ENCODE peak calls at places on chromosomes 2 and 18, in six cellular contexts. I is K562, K is HCT116, O is HepG2, A is GM12878, S is GM23338. U is an unnamed sample.

GRCh38 chr2:96092896-96093295 is 23.5 kb downstream of the ADRA2B start:
- DNase-seq in O (no peak), K (no peak), A (no peak), S (no peak), I (no peak), U (no peak)

GRCh38 chr18:74197705-74198341 is 49.5 kb downstream of the TIMM21 start:
- DNase-seq in I (no peak), A (no peak), O (no peak), K (no peak), S (peak; percentile 24), U (no peak)

GRCh38 chr2:201408931-201409330 is 42.3 kb downstream of the TRAK2 start:
- DNase-seq in I (no peak), A (no peak), O (no peak), K (no peak), S (no peak), U (no peak)

GRCh38 chr2:54957321-54957999 is 92.8 kb downstream of the RTN4 start:
- DNase-seq in A (no peak), O (no peak), K (no peak), I (peak; percentile 38), S (peak; percentile 71), U (no peak)

GRCh38 chr2:46998551-46998950 is 82.9 kb upstream of the MCFD2 start:
- DNase-seq in O (no peak), S (no peak), K (no peak), I (no peak), A (no peak), U (no peak)

GRCh38 chr2:42558827-42559226 is 9.6 kb upstream of the MTA3 start:
- DNase-seq in K (peak; percentile 3), I (no peak), O (peak; percentile 54), S (no peak), A (no peak), U (no peak)

GRCh38 chr18:44967599-44967998 is 286.9 kb downstream of the SETBP1 start:
- DNase-seq in O (no peak), A (no peak), K (no peak), S (no peak), I (no peak), U (no peak)

GRCh38 chr18:42274488-42275137 is 319.6 kb downstream of the PIK3C3 start:
- DNase-seq in S (peak; percentile 55), K (no peak), I (no peak), O (peak; percentile 62), A (no peak), U (no peak)

GRCh38 chr18:65990174-65990690 is 239.4 kb downstream of the CDH7 start:
- DNase-seq in S (no peak), I (no peak), O (no peak), K (no peak), A (no peak), U (no peak)

GRCh38 chr2:172554352-172555271 is 1.3 kb upstream of the PDK1 start:
- DNase-seq in A (no peak), I (no peak), K (no peak), S (no peak), O (no peak), U (no peak)

GRCh38 chr2:203934711-203935438 is 1.7 kb upstream of the ICOS start:
- DNase-seq in S (no peak), A (no peak), O (no peak), I (no peak), K (no peak), U (no peak)

GRCh38 chr2:141676139-141676538 is 454.7 kb downstream of the LRP1B start:
- DNase-seq in A (no peak), O (no peak), S (no peak), K (no peak), I (no peak), U (no peak)

GRCh38 chr18:66872277-66872676 is 268.4 kb upstream of the CDH19 start:
- DNase-seq in A (no peak), S (peak; percentile 16), K (no peak), O (no peak), I (no peak), U (no peak)

GRCh38 chr2:234512884-234513669 is 16.2 kb upstream of the ARL4C start:
- DNase-seq in O (no peak), S (no peak), K (no peak), A (no peak), I (peak; percentile 38), U (no peak)

GRCh38 chr2:39511219-39511785 is 74.2 kb upstream of the MAP4K3 start:
- DNase-seq in A (no peak), K (no peak), S (no peak), I (no peak), O (no peak), U (no peak)

GRCh38 chr2:101152195-101153076 is 1.3 kb upstream of the TBC1D8 start:
- DNase-seq in I (no peak), A (peak; percentile 44), S (peak; percentile 76), K (peak; percentile 40), O (peak; percentile 85), U (no peak)

GRCh38 chr2:150060341-150060740 is 427.1 kb downstream of the RND3 start:
- DNase-seq in A (no peak), S (peak; percentile 68), I (no peak), K (no peak), O (no peak), U (no peak)

GRCh38 chr2:178886006-178886405 is 78.8 kb upstream of the TTN start:
- DNase-seq in K (no peak), S (peak; percentile 18), O (no peak), A (no peak), I (no peak), U (no peak)

GRCh38 chr2:114769110-114769509 is 326.7 kb downstream of the DPP10 start:
- DNase-seq in S (peak; percentile 15), K (no peak), O (no peak), A (no peak), I (no peak), U (no peak)

GRCh38 chr2:38496927-38497669 is 105.6 kb downstream of the HNRNPLL start:
- DNase-seq in I (no peak), O (peak; percentile 97), S (no peak), A (no peak), K (no peak), U (no peak)

GRCh38 chr2:45591073-45591472 is 20.0 kb downstream of the SRBD1 start:
- DNase-seq in O (no peak), A (no peak), I (no peak), S (no peak), K (no peak), U (no peak)

GRCh38 chr2:224284134-224284946 is 117.6 kb downstream of the FAM124B start:
- DNase-seq in I (peak; percentile 11), K (peak; percentile 61), O (peak; percentile 73), S (peak; percentile 63), A (no peak), U (no peak)

GRCh38 chr18:47404845-47405244 is 153.4 kb upstream of the SKOR2 start:
- DNase-seq in S (no peak), I (no peak), K (no peak), A (no peak), O (no peak), U (no peak)

GRCh38 chr2:84880645-84881521 is at the start of gene TRABD2A:
- DNase-seq in O (no peak), A (no peak), I (peak; percentile 60), S (peak; percentile 81), K (no peak), U (peak; percentile 41)

GRCh38 chr18:6031004-6031403 is 135.7 kb upstream of the TMEM200C start:
- DNase-seq in S (no peak), A (no peak), I (no peak), K (no peak), O (no peak), U (no peak)

GRCh38 chr2:39494784-39495251 is 57.7 kb upstream of the MAP4K3 start:
- DNase-seq in K (no peak), S (peak; percentile 51), O (no peak), A (peak; percentile 66), I (no peak), U (no peak)

GRCh38 chr2:204681412-204681811 is 136.1 kb downstream of the PARD3B start:
- DNase-seq in I (no peak), S (no peak), O (no peak), K (no peak), A (no peak), U (no peak)

DNA sequence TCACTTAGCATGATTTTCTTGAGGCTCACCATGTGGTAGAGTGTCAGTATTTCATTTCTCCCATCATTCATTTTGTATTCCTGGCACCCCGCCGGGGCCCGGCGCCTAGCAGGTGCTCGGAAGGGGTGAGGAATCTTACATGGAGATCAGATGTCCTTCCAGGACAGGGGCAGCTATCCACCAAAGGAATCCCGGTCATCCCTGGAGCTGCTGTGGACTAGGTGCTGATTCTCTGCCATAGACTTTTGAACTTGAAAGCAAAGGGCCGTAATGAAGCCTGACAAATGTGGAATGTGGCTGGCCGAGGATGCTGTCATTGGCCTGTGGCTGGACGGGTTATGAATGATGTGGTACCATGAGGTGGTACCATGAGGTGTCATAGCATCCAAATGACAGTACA is 2.4 kb downstream of the PRELID3A start:
- DNase-seq in O (no peak), I (no peak), A (no peak), K (no peak), S (no peak), U (no peak)
- H3K27me3 ChIP-seq in O (no peaks in the 10 kb centered on the region), I (peaks cover 4% of the 10 kb centered on the region), A (peaks cover 3% of the 10 kb centered on the region), K (peaks cover 14% of the 10 kb centered on the region), S (peaks cover 31% of the 10 kb centered on the region), U (peaks cover 29% of the 10 kb centered on the region)

GRCh38 chr2:127411609-127412370 is 6.4 kb upstream of the PROC start:
- DNase-seq in S (no peak), K (no peak), O (no peak), I (no peak), A (no peak), U (peak; percentile 85)

GRCh38 chr2:127413200-127413599 is 5.0 kb upstream of the PROC start:
- DNase-seq in K (no peak), O (no peak), S (no peak), A (no peak), I (no peak), U (no peak)

GRCh38 chr2:127414855-127415592 is 3.2 kb upstream of the PROC start:
- DNase-seq in A (no peak), I (no peak), K (no peak), S (no peak), O (peak; percentile 82), U (no peak)

GRCh38 chr2:127415593-127416485 is 2.4 kb upstream of the PROC start:
- DNase-seq in O (no peak), S (peak; percentile 95), A (no peak), K (peak; percentile 61), I (peak; percentile 80), U (peak; percentile 47)

GRCh38 chr2:127413782-127414743 is 4.2 kb upstream of the PROC start:
- DNase-seq in O (peak; percentile 73), A (no peak), K (no peak), S (no peak), I (no peak), U (no peak)
- TF ChIP-seq CTCF in O (no peak), A (no peak), K (no peak), S (no peak), I (no peak), U (no peak)

GRCh38 chr18:51121597-51121857 is 76.0 kb downstream of the MEX3C start:
- DNase-seq in S (no peak), K (no peak), I (no peak), A (no peak), O (no peak), U (no peak)
- TF ChIP-seq REST in S (no peak), K (no peak), I (no peak), A (no peak), O (no peak), U (no peak)

DNA sequence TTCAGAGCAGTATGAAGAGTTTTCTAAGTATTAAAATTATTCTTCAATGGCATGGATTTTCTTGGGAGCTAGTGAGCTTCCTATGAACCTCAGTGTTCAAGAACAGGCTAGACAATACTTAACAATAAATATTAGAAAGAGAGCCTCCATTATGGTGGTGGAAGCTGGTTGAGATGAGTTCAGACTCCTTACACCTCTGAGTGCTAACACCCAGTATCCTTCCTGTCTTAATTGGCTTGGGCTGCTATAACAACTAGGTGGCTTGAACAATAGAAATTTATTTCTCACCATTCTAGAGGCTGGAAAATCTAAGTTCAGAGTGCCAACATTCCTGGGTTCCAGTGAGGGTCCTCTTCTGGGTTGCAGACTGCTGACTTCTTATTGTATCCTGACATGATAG is 369.4 kb upstream of the HNRNPA3 start:
- DNase-seq in I (no peak), K (no peak), O (no peak), S (no peak), A (no peak), U (no peak)
- H3K27me3 ChIP-seq in I (no peaks in the 10 kb centered on the region), K (peaks cover 40% of the 10 kb centered on the region), O (no peaks in the 10 kb centered on the region), S (no peaks in the 10 kb centered on the region), A (no peaks in the 10 kb centered on the region), U (peaks cover 12% of the 10 kb centered on the region)

U was measured in HL-60.